ENCODE peak calls at places on chromosomes 12 and 14, in six cellular contexts. One of them, this sample, is unnamed. For H3K9me3 and H3K4me1, the result is how much of the 10 kb centered on the place peaks cover.

GRCh38 chr14:34931206-34931605 is 51.6 kb upstream of the SRP54 start:
- DNase-seq in endothelial cell of umbilical vein: peak
- DNase-seq in colonic mucosa: peak
- DNase-seq in OCI-LY7: peak
- DNase-seq in upper lobe of left lung: no peak
- DNase-seq in lung: no peak
- DNase-seq in this sample: no peak

GRCh38 chr14:99757331-99758070 is 35.7 kb upstream of the EML1 start:
- DNase-seq in endothelial cell of umbilical vein: peak
- DNase-seq in OCI-LY7: no peak
- DNase-seq in upper lobe of left lung: no peak
- DNase-seq in lung: no peak
- DNase-seq in colonic mucosa: no peak
- DNase-seq in this sample: peak

GRCh38 chr12:50224026-50224692 is 57.0 kb upstream of the CERS5 start:
- DNase-seq in lung: peak
- DNase-seq in OCI-LY7: peak
- DNase-seq in endothelial cell of umbilical vein: peak
- DNase-seq in colonic mucosa: no peak
- DNase-seq in upper lobe of left lung: no peak
- DNase-seq in this sample: peak

GRCh38 chr12:52836042-52836466 is 1.9 kb upstream of the KRT79 start:
- DNase-seq in upper lobe of left lung: no peak
- DNase-seq in lung: no peak
- DNase-seq in OCI-LY7: no peak
- DNase-seq in endothelial cell of umbilical vein: peak
- DNase-seq in colonic mucosa: no peak
- DNase-seq in this sample: peak

GRCh38 chr14:80084196-80084595 is 127.1 kb downstream of the DIO2 start:
- DNase-seq in upper lobe of left lung: no peak
- DNase-seq in lung: no peak
- DNase-seq in colonic mucosa: no peak
- DNase-seq in endothelial cell of umbilical vein: no peak
- DNase-seq in OCI-LY7: no peak
- DNase-seq in this sample: no peak

GRCh38 chr12:5428332-5429221 is 3.3 kb upstream of the NTF3 start:
- DNase-seq in lung: no peak
- DNase-seq in OCI-LY7: peak
- DNase-seq in upper lobe of left lung: no peak
- DNase-seq in endothelial cell of umbilical vein: peak
- DNase-seq in colonic mucosa: no peak
- DNase-seq in this sample: peak

GRCh38 chr14:33634631-33635030 is 316.2 kb downstream of the EGLN3 start:
- DNase-seq in endothelial cell of umbilical vein: no peak
- DNase-seq in lung: no peak
- DNase-seq in upper lobe of left lung: no peak
- DNase-seq in OCI-LY7: no peak
- DNase-seq in colonic mucosa: no peak
- DNase-seq in this sample: no peak

GRCh38 chr14:38627163-38627562 is 371.3 kb upstream of the CLEC14A start:
- DNase-seq in OCI-LY7: no peak
- DNase-seq in upper lobe of left lung: peak
- DNase-seq in endothelial cell of umbilical vein: no peak
- DNase-seq in lung: no peak
- DNase-seq in colonic mucosa: no peak
- DNase-seq in this sample: no peak

GRCh38 chr14:67111031-67111430 is 78.2 kb upstream of the GARIN2 start:
- DNase-seq in upper lobe of left lung: no peak
- DNase-seq in endothelial cell of umbilical vein: no peak
- DNase-seq in OCI-LY7: no peak
- DNase-seq in lung: no peak
- DNase-seq in colonic mucosa: no peak
- DNase-seq in this sample: no peak

GRCh38 chr12:84911331-84912190 is 1.0 kb downstream of the SLC6A15 start:
- DNase-seq in endothelial cell of umbilical vein: peak
- DNase-seq in lung: no peak
- DNase-seq in upper lobe of left lung: peak
- DNase-seq in colonic mucosa: peak
- DNase-seq in OCI-LY7: no peak
- DNase-seq in this sample: peak

GRCh38 chr14:103188691-103189480 is 65.6 kb downstream of the TNFAIP2 start:
- DNase-seq in lung: no peak
- DNase-seq in upper lobe of left lung: peak
- DNase-seq in endothelial cell of umbilical vein: peak
- DNase-seq in OCI-LY7: no peak
- DNase-seq in colonic mucosa: peak
- DNase-seq in this sample: peak

GRCh38 chr14:32258574-32258973 is 55.5 kb upstream of the RNU6-8 start:
- DNase-seq in endothelial cell of umbilical vein: no peak
- DNase-seq in OCI-LY7: no peak
- DNase-seq in upper lobe of left lung: no peak
- DNase-seq in colonic mucosa: no peak
- DNase-seq in lung: no peak
- DNase-seq in this sample: no peak

GRCh38 chr12:56522486-56523193 is 1.0 kb downstream of the RBMS2 start:
- DNase-seq in lung: no peak
- DNase-seq in endothelial cell of umbilical vein: peak
- DNase-seq in colonic mucosa: no peak
- DNase-seq in OCI-LY7: no peak
- DNase-seq in upper lobe of left lung: no peak
- DNase-seq in this sample: peak

GRCh38 chr12:122422769-122423257 is 344 bp upstream of the CLIP1 start:
- DNase-seq in upper lobe of left lung: no peak
- DNase-seq in colonic mucosa: peak
- DNase-seq in OCI-LY7: peak
- DNase-seq in lung: peak
- DNase-seq in endothelial cell of umbilical vein: peak
- DNase-seq in this sample: peak

GRCh38 chr12:124538194-124539082 is 29.0 kb downstream of the NCOR2 start:
- DNase-seq in OCI-LY7: no peak
- DNase-seq in colonic mucosa: no peak
- DNase-seq in upper lobe of left lung: peak
- DNase-seq in lung: no peak
- DNase-seq in endothelial cell of umbilical vein: no peak
- DNase-seq in this sample: no peak

DNA sequence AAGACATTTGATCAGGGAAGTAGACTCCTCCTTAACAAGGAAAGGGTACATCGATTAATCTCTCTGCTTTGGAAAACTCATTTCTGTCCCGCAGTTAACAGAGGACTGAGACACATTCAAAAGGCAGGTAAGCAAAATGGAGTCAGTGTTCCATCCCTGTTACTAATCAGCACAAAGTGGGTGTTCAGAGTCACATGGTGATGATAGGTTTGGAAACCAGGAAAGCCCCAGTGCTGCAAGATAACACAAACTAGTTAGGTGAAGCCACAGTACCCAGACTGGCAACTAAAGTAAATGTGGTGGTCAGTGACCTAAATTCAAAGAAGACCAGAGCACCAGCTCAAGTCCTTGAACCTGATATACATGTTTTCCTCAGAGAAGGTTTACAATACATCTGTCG is 1.8 kb downstream of the OR4K17 start:
- DNase-seq in upper lobe of left lung: no peak
- DNase-seq in colonic mucosa: no peak
- DNase-seq in endothelial cell of umbilical vein: no peak
- DNase-seq in OCI-LY7: no peak
- DNase-seq in lung: no peak
- DNase-seq in this sample: no peak
- H3K9me3 ChIP-seq in upper lobe of left lung: under half
- H3K9me3 ChIP-seq in colonic mucosa: under half
- H3K9me3 ChIP-seq in endothelial cell of umbilical vein: under half
- H3K9me3 ChIP-seq in OCI-LY7: under half
- H3K9me3 ChIP-seq in lung: under half
- H3K9me3 ChIP-seq in this sample: under half

DNA sequence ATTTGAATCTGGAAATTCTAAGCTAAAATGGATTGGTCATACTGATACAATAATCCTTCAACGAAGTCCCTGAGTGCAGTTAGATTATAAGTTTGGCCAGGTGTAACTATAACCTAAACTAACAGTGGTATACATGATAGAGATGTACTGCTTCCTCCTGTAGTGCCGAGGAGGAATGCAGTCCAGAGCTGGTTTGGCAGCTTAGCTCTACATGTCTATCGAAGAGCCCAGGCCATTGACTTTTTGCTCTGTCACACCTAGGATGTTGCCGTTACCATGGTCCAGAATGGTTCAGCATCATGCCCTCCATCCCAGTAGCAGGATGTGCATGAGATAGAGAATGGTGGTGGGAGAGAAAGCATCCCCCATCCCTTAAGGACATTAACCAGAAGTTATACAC is 318.1 kb downstream of the ZFP36L1 start:
- DNase-seq in OCI-LY7: no peak
- DNase-seq in upper lobe of left lung: no peak
- DNase-seq in colonic mucosa: no peak
- DNase-seq in endothelial cell of umbilical vein: no peak
- DNase-seq in lung: no peak
- DNase-seq in this sample: no peak
- H3K4me1 ChIP-seq in OCI-LY7: half or more
- H3K4me1 ChIP-seq in upper lobe of left lung: under half
- H3K4me1 ChIP-seq in colonic mucosa: under half
- H3K4me1 ChIP-seq in endothelial cell of umbilical vein: under half
- H3K4me1 ChIP-seq in lung: under half
- H3K4me1 ChIP-seq in this sample: under half

DNA sequence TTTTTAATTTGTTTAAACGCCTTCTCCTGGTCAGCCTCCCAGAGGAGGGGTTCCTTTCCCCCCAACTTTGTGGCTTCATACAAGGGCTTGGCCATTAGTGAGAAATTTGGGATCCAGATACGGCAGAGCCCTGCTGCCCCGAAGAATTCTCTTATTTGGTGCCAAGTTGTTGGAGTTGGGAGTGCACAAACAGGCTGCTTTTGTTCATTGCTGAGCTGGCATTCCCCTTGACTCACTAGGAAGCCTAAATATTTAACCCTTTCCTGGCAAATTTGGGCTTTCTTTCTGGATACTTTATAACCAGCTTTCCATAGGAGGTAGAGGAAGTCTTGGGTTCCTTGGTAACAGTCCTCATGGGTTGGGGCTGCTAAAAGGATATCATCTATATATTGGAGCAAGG is 10.3 kb upstream of the ADAM21 start:
- DNase-seq in upper lobe of left lung: no peak
- DNase-seq in OCI-LY7: no peak
- DNase-seq in colonic mucosa: no peak
- DNase-seq in endothelial cell of umbilical vein: no peak
- DNase-seq in lung: no peak
- DNase-seq in this sample: no peak
- H3K9me3 ChIP-seq in upper lobe of left lung: under half
- H3K9me3 ChIP-seq in OCI-LY7: under half
- H3K9me3 ChIP-seq in colonic mucosa: under half
- H3K9me3 ChIP-seq in endothelial cell of umbilical vein: under half
- H3K9me3 ChIP-seq in lung: under half
- H3K9me3 ChIP-seq in this sample: under half

GRCh38 chr14:69044296-69044695 is 65.2 kb upstream of the ACTN1 start:
- DNase-seq in endothelial cell of umbilical vein: no peak
- DNase-seq in upper lobe of left lung: no peak
- DNase-seq in lung: no peak
- DNase-seq in colonic mucosa: no peak
- DNase-seq in OCI-LY7: no peak
- DNase-seq in this sample: no peak
- H3K4me1 ChIP-seq in endothelial cell of umbilical vein: half or more
- H3K4me1 ChIP-seq in upper lobe of left lung: half or more
- H3K4me1 ChIP-seq in lung: under half
- H3K4me1 ChIP-seq in colonic mucosa: under half
- H3K4me1 ChIP-seq in OCI-LY7: under half
- H3K4me1 ChIP-seq in this sample: half or more

DNA sequence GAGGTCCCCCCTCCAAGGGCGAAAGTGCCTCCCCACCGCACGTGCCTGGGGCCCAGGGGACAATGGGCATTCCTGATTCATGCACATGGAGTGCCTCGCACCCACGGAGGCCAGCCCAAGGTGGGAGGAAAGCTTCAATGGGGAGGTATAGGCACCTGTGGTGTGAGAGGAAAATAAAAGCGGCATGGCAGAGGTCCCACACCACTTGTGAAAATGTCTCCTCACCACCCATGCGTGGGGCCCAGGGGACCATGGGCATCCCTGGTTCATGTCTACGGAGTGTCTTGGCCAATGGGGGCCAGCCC is 384.7 kb downstream of the ALG10 start:
- DNase-seq in OCI-LY7: no peak
- DNase-seq in lung: peak
- DNase-seq in colonic mucosa: peak
- DNase-seq in upper lobe of left lung: peak
- DNase-seq in endothelial cell of umbilical vein: no peak
- DNase-seq in this sample: no peak
- H3K9me3 ChIP-seq in OCI-LY7: under half
- H3K9me3 ChIP-seq in lung: under half
- H3K9me3 ChIP-seq in colonic mucosa: under half
- H3K9me3 ChIP-seq in upper lobe of left lung: half or more
- H3K9me3 ChIP-seq in endothelial cell of umbilical vein: under half
- H3K9me3 ChIP-seq in this sample: half or more

This sample was measured in adipocyte.